ENCODE peak calls at places on chromosomes 7 and 10, in seven cellular contexts. O, A, N, Q, Y, B and U are unnamed samples. For H3K9me3, the result is how much of the 10 kb centered on the place peaks cover.

GRCh38 chr10:13712799-13713581 is 126.2 kb downstream of the PRPF18 start:
- DNase-seq in O (peak), A (peak), N (peak), Q (no peak), Y (peak), B (no peak), U (peak)

GRCh38 chr7:82435769-82436168 is 7.8 kb downstream of the CACNA2D1 start:
- DNase-seq in O (no peak), A (no peak), N (no peak), Q (no peak), Y (no peak), B (no peak), U (no peak)

GRCh38 chr10:97320480-97321031 is 1.5 kb downstream of the FRAT1 start:
- DNase-seq in O (no peak), A (peak), N (peak), Q (peak), Y (no peak), B (peak), U (no peak)

GRCh38 chr10:103605359-103606156 is 112.1 kb downstream of the NEURL1 start:
- DNase-seq in O (peak), A (peak), N (peak), Q (no peak), Y (peak), B (peak), U (peak)

GRCh38 chr7:129845972-129846327 is 106.8 kb downstream of the UBE2H start:
- DNase-seq in O (no peak), A (no peak), N (no peak), Q (no peak), Y (peak), B (no peak), U (no peak)

GRCh38 chr7:100674441-100675407 is 1.2 kb downstream of the GNB2 start:
- DNase-seq in O (no peak), A (no peak), N (peak), Q (peak), Y (no peak), B (peak), U (no peak)

GRCh38 chr7:132846086-132846485 is 235.8 kb downstream of the CHCHD3 start:
- DNase-seq in O (no peak), A (no peak), N (no peak), Q (no peak), Y (no peak), B (no peak), U (no peak)

GRCh38 chr7:117993377-117994003 is 120.2 kb upstream of the CTTNBP2 start:
- DNase-seq in O (peak), A (no peak), N (peak), Q (no peak), Y (peak), B (no peak), U (no peak)

GRCh38 chr10:17835688-17836087 is 26.5 kb downstream of the MRC1 start:
- DNase-seq in O (no peak), A (no peak), N (no peak), Q (no peak), Y (peak), B (no peak), U (no peak)

GRCh38 chr10:75250934-75251333 is 15.2 kb upstream of the COMTD1 start:
- DNase-seq in O (no peak), A (no peak), N (peak), Q (no peak), Y (no peak), B (no peak), U (no peak)

GRCh38 chr10:1126461-1126860 is 70.3 kb downstream of the WDR37 start:
- DNase-seq in O (no peak), A (no peak), N (no peak), Q (no peak), Y (no peak), B (no peak), U (no peak)

GRCh38 chr10:17848646-17849045 is 39.5 kb downstream of the MRC1 start:
- DNase-seq in O (no peak), A (no peak), N (no peak), Q (no peak), Y (no peak), B (no peak), U (no peak)

GRCh38 chr10:133114726-133115452 is 27.2 kb downstream of the ADGRA1 start:
- DNase-seq in O (no peak), A (no peak), N (no peak), Q (peak), Y (no peak), B (no peak), U (no peak)

GRCh38 chr7:29365423-29365822 is 170.8 kb downstream of the CHN2 start:
- DNase-seq in O (no peak), A (no peak), N (no peak), Q (no peak), Y (no peak), B (no peak), U (no peak)

GRCh38 chr10:94630017-94630688 is 53.4 kb upstream of the CYP2C18 start:
- DNase-seq in O (peak), A (no peak), N (no peak), Q (no peak), Y (peak), B (no peak), U (no peak)

GRCh38 chr7:131521651-131522163 is 34.7 kb downstream of the PODXL start:
- DNase-seq in O (no peak), A (peak), N (peak), Q (no peak), Y (peak), B (peak), U (no peak)

GRCh38 chr7:45661302-45661995 is 87.3 kb downstream of the ADCY1 start:
- DNase-seq in O (no peak), A (peak), N (no peak), Q (no peak), Y (no peak), B (no peak), U (no peak)

GRCh38 chr7:105656922-105657521 is 75.7 kb upstream of the EFCAB10 start:
- DNase-seq in O (peak), A (peak), N (peak), Q (no peak), Y (peak), B (peak), U (peak)

GRCh38 chr10:130968964-130969363 is 342.6 kb downstream of the TCERG1L start:
- DNase-seq in O (no peak), A (no peak), N (no peak), Q (no peak), Y (no peak), B (no peak), U (no peak)

GRCh38 chr10:122373713-122374112 is 795 bp upstream of the PLEKHA1 start:
- DNase-seq in O (no peak), A (no peak), N (peak), Q (no peak), Y (peak), B (peak), U (no peak)

GRCh38 chr10:127997241-127997640 is 90.3 kb downstream of the PTPRE start:
- DNase-seq in O (no peak), A (no peak), N (no peak), Q (no peak), Y (no peak), B (no peak), U (no peak)

GRCh38 chr10:131833446-131834080 is 67.2 kb upstream of the PPP2R2D start:
- DNase-seq in O (no peak), A (no peak), N (no peak), Q (peak), Y (no peak), B (no peak), U (no peak)

GRCh38 chr7:50649259-50649885 is 84.2 kb upstream of the DDC start:
- DNase-seq in O (no peak), A (no peak), N (no peak), Q (no peak), Y (no peak), B (no peak), U (no peak)

DNA sequence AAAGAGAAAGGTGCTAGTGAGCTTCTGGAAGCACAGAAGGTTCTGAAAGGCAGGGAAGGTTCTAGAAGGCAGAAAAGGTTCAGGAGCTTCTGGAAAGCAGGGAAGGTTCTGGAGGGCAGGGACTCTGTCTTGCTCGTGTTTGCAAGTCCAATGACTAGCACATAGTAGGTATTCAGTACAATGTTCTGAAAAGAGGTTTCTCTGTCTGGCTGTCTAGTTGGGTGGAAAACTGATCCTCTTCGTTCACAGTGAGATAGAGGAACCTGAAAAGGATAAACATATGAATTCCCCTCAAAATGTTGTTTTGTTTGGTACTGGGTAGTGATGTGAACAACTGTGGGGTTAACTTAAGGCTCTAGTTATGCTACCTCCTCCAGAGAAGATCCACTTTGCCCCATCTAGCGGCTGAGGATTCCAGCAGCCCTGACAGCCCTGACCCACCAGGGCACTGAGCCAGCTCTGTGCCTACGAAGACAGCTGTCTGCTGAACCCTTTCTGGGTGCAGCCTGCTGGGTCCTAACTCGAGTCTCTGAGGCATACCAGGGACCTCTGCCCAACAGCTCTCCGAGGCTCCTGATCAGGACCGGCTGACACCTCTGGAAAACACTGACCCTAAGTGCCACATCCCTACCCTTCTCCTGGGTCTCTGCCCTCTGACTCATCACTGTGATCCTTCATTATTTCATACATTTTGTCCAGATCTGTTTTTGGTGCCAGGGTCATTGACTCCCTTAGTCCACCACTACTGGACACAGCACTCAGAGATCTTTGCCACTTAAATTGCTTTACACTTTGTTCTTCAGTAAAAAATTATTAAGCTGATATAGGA is 15.4 kb downstream of the PTPRN2 start:
- DNase-seq in O (no peak), A (no peak), N (no peak), Q (no peak), Y (peak), B (no peak), U (no peak)
- TF ChIP-seq CTCF in O (peak), A (no peak), N (peak), Q (no peak), Y (peak), B (no peak), U (no peak)

DNA sequence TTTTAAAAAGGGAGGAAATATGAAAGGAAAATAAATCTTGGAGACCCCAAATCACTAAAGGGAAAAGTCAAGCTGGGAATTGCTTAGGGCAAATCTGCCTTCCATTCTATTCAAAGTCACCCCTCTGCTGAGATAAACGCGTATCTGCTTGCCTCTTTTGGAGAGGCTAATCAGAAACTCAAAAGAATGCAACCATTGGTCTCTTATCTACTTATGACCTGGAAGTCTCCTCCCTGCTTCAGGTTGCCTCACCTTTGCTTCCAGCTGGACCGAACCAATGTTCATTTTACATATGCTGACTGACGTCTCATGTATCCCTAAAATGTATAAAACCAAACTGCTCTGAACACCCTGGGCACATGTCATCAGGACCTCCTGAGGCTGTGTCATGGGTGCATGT is 14.7 kb downstream of the ATAD1 start:
- DNase-seq in O (no peak), A (no peak), N (no peak), Q (no peak), Y (no peak), B (no peak), U (no peak)
- H3K9me3 ChIP-seq in O (under half), A (under half), N (under half), Q (under half), Y (under half), B (under half), U (under half)

DNA sequence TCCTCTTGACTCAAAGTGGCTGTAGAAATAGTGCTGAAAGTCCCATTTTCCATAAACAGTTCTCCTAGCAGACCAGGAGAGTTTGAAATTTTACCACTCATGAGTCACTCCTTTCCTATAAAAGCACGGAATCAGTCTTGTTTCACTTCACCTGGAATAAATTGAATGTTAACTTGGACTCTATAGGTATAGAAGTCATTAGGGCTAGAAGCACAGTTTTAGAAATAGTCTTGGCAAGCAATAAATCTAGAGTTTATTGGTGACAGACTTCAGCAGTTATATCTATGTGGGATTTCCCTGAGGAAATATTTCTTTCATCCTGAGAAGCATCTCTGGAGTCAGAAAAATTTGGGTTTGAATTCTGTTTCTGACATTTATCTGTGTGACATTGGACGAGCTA is 212.4 kb downstream of the RNLS start:
- DNase-seq in O (no peak), A (no peak), N (no peak), Q (no peak), Y (no peak), B (no peak), U (no peak)
- TF ChIP-seq EP300 in O (no peak), A (no peak), N (no peak), Q (no peak), Y (no peak), B (no peak), U (no peak)

GRCh38 chr10:5501976-5502902 is 2.9 kb upstream of the CALML5 start:
- DNase-seq in O (no peak), A (no peak), N (peak), Q (no peak), Y (no peak), B (no peak), U (no peak)

GRCh38 chr10:5498791-5499492 is 428 bp downstream of the CALML5 start:
- DNase-seq in O (no peak), A (no peak), N (no peak), Q (peak), Y (no peak), B (no peak), U (no peak)

GRCh38 chr10:5499493-5499800 is at the start of gene CALML5:
- DNase-seq in O (no peak), A (no peak), N (no peak), Q (no peak), Y (no peak), B (no peak), U (no peak)

GRCh38 chr10:5500162-5500670 is 846 bp upstream of the CALML5 start:
- DNase-seq in O (no peak), A (no peak), N (no peak), Q (no peak), Y (no peak), B (no peak), U (no peak)

GRCh38 chr10:5500910-5501309 is 1.5 kb upstream of the CALML5 start:
- DNase-seq in O (no peak), A (no peak), N (no peak), Q (no peak), Y (no peak), B (no peak), U (no peak)
- TF ChIP-seq CTCF in O (no peak), A (no peak), N (no peak), Q (no peak), Y (no peak), B (no peak), U (no peak)

GRCh38 chr7:68121056-68121455 is 1124.4 kb downstream of the TYW1 start:
- DNase-seq in O (no peak), A (no peak), N (no peak), Q (no peak), Y (no peak), B (no peak), U (no peak)

GRCh38 chr7:68125173-68125572 is 1128.5 kb downstream of the TYW1 start:
- DNase-seq in O (no peak), A (no peak), N (no peak), Q (no peak), Y (no peak), B (no peak), U (no peak)

GRCh38 chr7:68122806-68123205 is 1126.2 kb downstream of the TYW1 start:
- DNase-seq in O (no peak), A (no peak), N (no peak), Q (no peak), Y (no peak), B (no peak), U (no peak)

GRCh38 chr7:68121655-68122054 is 1125.0 kb downstream of the TYW1 start:
- DNase-seq in O (no peak), A (no peak), N (no peak), Q (no peak), Y (no peak), B (no peak), U (no peak)

GRCh38 chr7:68119411-68119810 is 1122.8 kb downstream of the TYW1 start:
- DNase-seq in O (no peak), A (no peak), N (no peak), Q (no peak), Y (no peak), B (no peak), U (no peak)
- H3K9me3 ChIP-seq in O (under half), A (under half), N (under half), Q (under half), Y (under half), B (under half), U (under half)

GRCh38 chr7:80511964-80512363 is at the start of gene GNAT3:
- DNase-seq in O (no peak), A (no peak), N (no peak), Q (no peak), Y (no peak), B (no peak), U (no peak)
- TF ChIP-seq EP300 in O (no peak), A (no peak), N (no peak), Q (no peak), Y (no peak), B (no peak), U (no peak)

DNA sequence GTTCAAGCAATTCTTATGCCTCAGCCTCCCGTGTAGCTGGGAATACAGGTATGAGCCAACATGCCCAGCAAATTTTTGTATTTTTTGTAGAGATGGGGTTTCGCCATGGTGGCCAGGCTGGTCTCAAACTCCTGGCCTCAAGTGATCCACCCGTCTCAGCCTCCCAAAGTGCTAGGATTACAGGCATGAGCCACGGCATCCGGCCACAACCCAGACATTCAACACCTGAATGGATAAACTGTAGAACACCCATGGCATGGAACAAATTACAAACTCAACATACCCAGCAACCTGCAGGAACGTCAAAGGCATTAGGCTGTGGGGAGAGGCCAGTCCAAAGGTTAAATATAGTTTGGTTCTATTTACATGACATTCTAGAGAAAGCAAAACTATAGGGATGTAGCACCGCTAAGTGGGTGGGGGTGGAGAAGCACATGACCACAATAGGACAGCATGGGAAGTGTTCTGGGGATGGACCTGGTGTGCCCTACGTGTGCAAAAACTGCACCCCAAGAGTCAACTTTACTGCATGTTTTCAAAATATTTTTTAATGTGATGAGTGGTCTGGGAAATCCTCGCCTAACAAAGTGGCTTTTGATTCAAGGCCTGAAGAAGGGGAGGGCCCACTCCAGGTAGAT is 6.5 kb upstream of the PGAM2 start:
- DNase-seq in O (no peak), A (no peak), N (peak), Q (no peak), Y (no peak), B (no peak), U (no peak)
- TF ChIP-seq CTCF in O (no peak), A (no peak), N (no peak), Q (no peak), Y (no peak), B (no peak), U (no peak)

GRCh38 chr10:24449769-24450310 is 240.9 kb downstream of the KIAA1217 start:
- DNase-seq in O (no peak), A (no peak), N (no peak), Q (no peak), Y (no peak), B (no peak), U (no peak)
- H3K9me3 ChIP-seq in O (under half), A (under half), N (under half), Q (under half), Y (under half), B (under half), U (under half)